ENCODE peak calls at places on chromosomes 16 and 17, in four cellular contexts. H, Z, U and A are unnamed samples.

GRCh38 chr17:10070690-10071089 is 127.7 kb downstream of the GAS7 start:
- DNase-seq in H (no peak), Z (no peak), U (no peak), A (no peak)

GRCh38 chr16:841455-842060 is 41.0 kb upstream of the GNG13 start:
- DNase-seq in H (no peak), Z (no peak), U (no peak), A (no peak)

GRCh38 chr16:54846761-54847160 is 83.9 kb upstream of the IRX5 start:
- DNase-seq in H (no peak), Z (no peak), U (no peak), A (no peak)

GRCh38 chr16:49640606-49641005 is 215.3 kb downstream of the ZNF423 start:
- DNase-seq in H (no peak), Z (no peak), U (no peak), A (no peak)

GRCh38 chr17:30970757-30971567 is at the start of gene RNF135:
- DNase-seq in H (peak; percentile 75), Z (peak; percentile 72), U (peak; percentile 75), A (peak; percentile 74)

GRCh38 chr16:11675561-11676511 is 7.6 kb downstream of the SNN start:
- DNase-seq in H (no peak), Z (no peak), U (peak; percentile 61), A (no peak)

GRCh38 chr16:2745961-2746360 is 6.5 kb upstream of the SRRM2 start:
- DNase-seq in H (no peak), Z (no peak), U (no peak), A (no peak)

GRCh38 chr17:45429338-45430005 is 3.2 kb downstream of the ARHGAP27 start:
- DNase-seq in H (no peak), Z (no peak), U (no peak), A (no peak)

GRCh38 chr16:20803561-20804214 is 2.6 kb downstream of the ERI2 start:
- DNase-seq in H (no peak), Z (no peak), U (no peak), A (no peak)

GRCh38 chr17:45775576-45776011 is 8.5 kb upstream of the CRHR1 start:
- DNase-seq in H (no peak), Z (no peak), U (no peak), A (no peak)

GRCh38 chr17:15957608-15958307 is 12.8 kb downstream of the ADORA2B start:
- DNase-seq in H (no peak), Z (no peak), U (no peak), A (no peak)

GRCh38 chr17:34369196-34369500 is 6.1 kb upstream of the CCL1 start:
- DNase-seq in H (no peak), Z (no peak), U (no peak), A (no peak)

GRCh38 chr16:78461496-78461938 is 362.1 kb downstream of the WWOX start:
- DNase-seq in H (no peak), Z (no peak), U (no peak), A (no peak)

GRCh38 chr17:19743101-19744100 is 4.7 kb downstream of the ALDH3A1 start:
- DNase-seq in H (no peak), Z (no peak), U (no peak), A (no peak)

GRCh38 chr16:1173778-1174451 is 21.0 kb downstream of the CACNA1H start:
- DNase-seq in H (no peak), Z (no peak), U (no peak), A (no peak)

GRCh38 chr16:27726621-27727275 is 176.8 kb downstream of the KATNIP start:
- DNase-seq in H (peak; percentile 75), Z (no peak), U (no peak), A (no peak)

GRCh38 chr16:84737658-84738057 is 37.9 kb downstream of the USP10 start:
- DNase-seq in H (no peak), Z (no peak), U (no peak), A (no peak)

GRCh38 chr17:48612854-48613691 is 2.0 kb downstream of the HOXB8 start:
- DNase-seq in H (no peak), Z (no peak), U (peak; percentile 61), A (peak; percentile 57)

GRCh38 chr16:88851616-88852015 is 5.1 kb downstream of the GALNS start:
- DNase-seq in H (no peak), Z (no peak), U (no peak), A (no peak)

GRCh38 chr17:41301916-41302901 is at the start of gene KRTAP29-1:
- DNase-seq in H (no peak), Z (no peak), U (no peak), A (no peak)

GRCh38 chr16:4532238-4532637 is 6.3 kb downstream of the CDIP1 start:
- DNase-seq in H (no peak), Z (no peak), U (no peak), A (no peak)

GRCh38 chr16:67115649-67116048 is 5.9 kb downstream of the PHAF1 start:
- DNase-seq in H (peak; percentile 95), Z (no peak), U (no peak), A (no peak)

GRCh38 chr17:74151551-74152315 is 51.7 kb upstream of the RPL38 start:
- DNase-seq in H (no peak), Z (no peak), U (no peak), A (no peak)

GRCh38 chr17:38980455-38981217 is 13.4 kb upstream of the FBXO47 start:
- DNase-seq in H (peak; percentile 43), Z (no peak), U (no peak), A (no peak)

GRCh38 chr16:11914759-11915643 is 755 bp downstream of the GSPT1 start:
- DNase-seq in H (peak; percentile 20), Z (peak; percentile 16), U (peak; percentile 58), A (no peak)

GRCh38 chr16:8861563-8862308 is 7.1 kb downstream of the CARHSP1 start:
- DNase-seq in H (no peak), Z (no peak), U (no peak), A (no peak)

GRCh38 chr16:69064789-69065313 is 40.6 kb upstream of the HAS3 start:
- DNase-seq in H (no peak), Z (no peak), U (no peak), A (no peak)

GRCh38 chr17:18017958-18018357 is 21.0 kb downstream of the ATPAF2 start:
- DNase-seq in H (no peak), Z (no peak), U (no peak), A (no peak)

GRCh38 chr16:53968896-53969295 is 264.9 kb downstream of the FTO start:
- DNase-seq in H (peak; percentile 3), Z (no peak), U (no peak), A (no peak)

GRCh38 chr17:752620-753219 is 656 bp upstream of the GEMIN4 start:
- DNase-seq in H (no peak), Z (no peak), U (no peak), A (no peak)

GRCh38 chr17:64004218-64004770 is 6.1 kb downstream of the PRR29 start:
- DNase-seq in H (no peak), Z (no peak), U (no peak), A (no peak)